ENCODE peak calls at places on chromosomes 11 and 22, in six cellular contexts. U, E, P, M, A and I are unnamed samples.

GRCh38 chr11:68381716-68382115 is 69.3 kb downstream of the LRP5 start:
- DNase-seq in U (no peak), E (no peak), P (no peak), M (no peak), A (no peak), I (no peak)

GRCh38 chr22:36104988-36105387 is 55.6 kb downstream of the APOL3 start:
- DNase-seq in U (no peak), E (no peak), P (peak), M (peak), A (no peak), I (no peak)

GRCh38 chr22:50074551-50075042 is 10.6 kb downstream of the MLC1 start:
- DNase-seq in U (no peak), E (no peak), P (no peak), M (peak), A (no peak), I (no peak)

GRCh38 chr11:111811445-111811844 is 45.3 kb upstream of the PPP2R1B start:
- DNase-seq in U (no peak), E (no peak), P (no peak), M (no peak), A (no peak), I (no peak)

GRCh38 chr11:112761911-112762685 is 199.1 kb upstream of the NCAM1 start:
- DNase-seq in U (no peak), E (no peak), P (no peak), M (no peak), A (no peak), I (no peak)

GRCh38 chr22:23401910-23402274 is 178.2 kb downstream of the IGLL1 start:
- DNase-seq in U (no peak), E (no peak), P (no peak), M (peak), A (no peak), I (no peak)

GRCh38 chr11:17593466-17594245 is 46.6 kb downstream of the OTOG start:
- DNase-seq in U (no peak), E (no peak), P (no peak), M (no peak), A (no peak), I (no peak)

GRCh38 chr11:37657645-37658044 is 1059.6 kb upstream of the RAG2 start:
- DNase-seq in U (no peak), E (no peak), P (no peak), M (peak), A (no peak), I (no peak)

GRCh38 chr11:67301951-67302516 is 1.3 kb upstream of the SSH3 start:
- DNase-seq in U (no peak), E (no peak), P (peak), M (peak), A (no peak), I (no peak)

GRCh38 chr11:126336065-126336464 is 19.4 kb upstream of the ST3GAL4 start:
- DNase-seq in U (no peak), E (peak), P (no peak), M (no peak), A (no peak), I (no peak)

GRCh38 chr11:17683378-17684161 is 35.8 kb upstream of the MYOD1 start:
- DNase-seq in U (no peak), E (no peak), P (peak), M (peak), A (no peak), I (no peak)

GRCh38 chr22:21100149-21101032 is 54.6 kb downstream of the LRRC74B start:
- DNase-seq in U (no peak), E (no peak), P (peak), M (peak), A (no peak), I (no peak)